ENCODE peak calls at places on chromosomes 12 and 14, in nine cellular contexts. N is activated CD8-positive, alpha-beta memory T cell treated with anti-CD3 and anti-CD28 coated beads, Interleukin-2, amount 10 ng/mL, durations not matched to agents 7 days and 5 days; R is epithelial cell of esophagus; L is EL; A is A549; K is activated CD4-positive, alpha-beta T cell treated with anti-CD3 and anti-CD28 coated beads, Interleukin-2, amount 10 ng/mL, durations not matched to agents 7 days and 5 days; P is stimulated activated CD8-positive, alpha-beta memory T cell treated with anti-CD3 and anti-CD28 coated beads, Interleukin-7, amount 100 ng/mL, for 4 hours; Y is HFFc6; X is DMS79. S is an unnamed sample.

GRCh38 chr12:94536040-94536965 is 76.6 kb upstream of the CEP83 start:
- DNase-seq in K (no peak), R (no peak), Y (no peak), P (no peak), X (no peak), A (no peak), N (no peak), L (no peak), S (no peak)

GRCh38 chr14:81363746-81364400 is 36.3 kb downstream of the STON2 start:
- DNase-seq in X (no peak), N (no peak), L (no peak), A (no peak), R (peak), P (no peak), K (no peak), Y (no peak), S (no peak)

GRCh38 chr12:473198-473597 is 13.5 kb downstream of the B4GALNT3 start:
- DNase-seq in A (no peak), R (no peak), Y (no peak), K (no peak), L (no peak), P (no peak), X (no peak), N (no peak), S (no peak)

GRCh38 chr12:131714759-131715158 is 3.9 kb downstream of the SFSWAP start:
- DNase-seq in P (no peak), Y (no peak), N (no peak), X (no peak), L (no peak), K (no peak), A (no peak), R (no peak), S (no peak)

GRCh38 chr12:124953689-124954405 is 35.1 kb downstream of the DHX37 start:
- DNase-seq in P (no peak), N (no peak), X (no peak), Y (no peak), R (no peak), K (no peak), L (no peak), A (no peak), S (no peak)

GRCh38 chr12:114812858-114813761 is 129.1 kb upstream of the TBX3 start:
- DNase-seq in A (peak), L (no peak), X (peak), Y (no peak), P (no peak), N (no peak), R (no peak), K (no peak), S (no peak)

GRCh38 chr12:117013726-117014125 is 85.5 kb downstream of the TESC start:
- DNase-seq in A (no peak), X (no peak), N (no peak), K (no peak), R (peak), L (peak), Y (peak), P (no peak), S (no peak)

GRCh38 chr14:88322505-88323085 is 474 bp downstream of the KCNK10 start:
- DNase-seq in K (no peak), R (no peak), Y (no peak), P (no peak), A (no peak), X (peak), N (no peak), L (no peak), S (no peak)

GRCh38 chr12:85516667-85517325 is 236.8 kb downstream of the ALX1 start:
- DNase-seq in R (peak), Y (no peak), A (no peak), K (no peak), X (no peak), L (no peak), P (no peak), N (no peak), S (no peak)